ENCODE peak calls at places on chromosomes 6 and 20, in eight cellular contexts. W is body of pancreas, H is heart left ventricle, T is transverse colon, U is IMR-90, S is HepG2, G is spleen, F is esophagus muscularis mucosa. D is an unnamed sample.

GRCh38 chr20:53088786-53089185 is 116.6 kb downstream of the TSHZ2 start:
- DNase-seq in W (no peak), H (no peak), T (no peak), U (no peak), S (no peak), G (no peak), F (no peak), D (no peak)

GRCh38 chr20:35327074-35327976 is 35.1 kb upstream of the FAM83C start:
- DNase-seq in W (peak; percentile 15), H (no peak), T (peak; percentile 81), U (peak; percentile 46), S (peak; percentile 100), G (no peak), F (no peak), D (no peak)

GRCh38 chr6:168361766-168362165 is 42.2 kb upstream of the DACT2 start:
- DNase-seq in W (no peak), H (no peak), T (no peak), U (no peak), S (no peak), G (peak; percentile 51), F (no peak), D (peak; percentile 32)

GRCh38 chr6:111589366-111589765 is 16.3 kb downstream of the TRAF3IP2 start:
- DNase-seq in W (no peak), H (no peak), T (no peak), U (peak; percentile 83), S (peak; percentile 44), G (no peak), F (no peak), D (no peak)

GRCh38 chr20:25407311-25408169 is at the start of gene GINS1:
- DNase-seq in W (peak; percentile 76), H (peak; percentile 85), T (peak; percentile 85), U (peak; percentile 85), S (peak; percentile 95), G (peak; percentile 92), F (no peak), D (peak; percentile 80)

GRCh38 chr6:143397229-143398222 is 53.0 kb downstream of the ADAT2 start:
- DNase-seq in W (peak; percentile 83), H (peak; percentile 51), T (peak; percentile 55), U (peak; percentile 46), S (peak; percentile 99), G (no peak), F (no peak), D (no peak)

GRCh38 chr6:97689078-97689754 is 406.2 kb upstream of the MMS22L start:
- DNase-seq in W (no peak), H (no peak), T (no peak), U (no peak), S (no peak), G (no peak), F (no peak), D (no peak)

GRCh38 chr6:32252326-32253009 is 28.6 kb upstream of the NOTCH4 start:
- DNase-seq in W (no peak), H (no peak), T (no peak), U (no peak), S (no peak), G (no peak), F (no peak), D (no peak)

GRCh38 chr6:157269261-157269794 is 54.0 kb downstream of the TMEM242 start:
- DNase-seq in W (peak; percentile 46), H (peak; percentile 88), T (peak; percentile 56), U (peak; percentile 60), S (no peak), G (peak; percentile 78), F (no peak), D (peak; percentile 87)

GRCh38 chr6:160767019-160767646 is 65.1 kb downstream of the PLG start:
- DNase-seq in W (peak; percentile 83), H (peak; percentile 39), T (peak; percentile 61), U (no peak), S (peak; percentile 39), G (peak; percentile 80), F (peak; percentile 92), D (peak; percentile 87)

GRCh38 chr6:2982464-2983121 is 11.2 kb upstream of the SERPINB6 start:
- DNase-seq in W (no peak), H (no peak), T (no peak), U (no peak), S (no peak), G (no peak), F (no peak), D (no peak)

GRCh38 chr6:88641178-88641903 is 322.1 kb downstream of the RNGTT start:
- DNase-seq in W (no peak), H (no peak), T (no peak), U (peak; percentile 13), S (no peak), G (no peak), F (no peak), D (no peak)

GRCh38 chr6:13119549-13119948 is 208.8 kb downstream of the TBC1D7 start:
- DNase-seq in W (peak; percentile 52), H (no peak), T (no peak), U (no peak), S (no peak), G (no peak), F (no peak), D (no peak)

GRCh38 chr20:41617931-41618806 is at the start of gene CHD6:
- DNase-seq in W (peak; percentile 100), H (peak; percentile 100), T (peak; percentile 99), U (peak; percentile 99), S (peak; percentile 100), G (peak; percentile 98), F (peak; percentile 100), D (peak; percentile 100)
- TF ChIP-seq POLR2A in W (no peak), H (peak; percentile 61), T (peak; percentile 46), U (peak; percentile 39), S (peak; percentile 61), G (no peak), F (no peak), D (no peak)

GRCh38 chr6:350371-350770 is 41.2 kb upstream of the IRF4 start:
- DNase-seq in W (no peak), H (no peak), T (no peak), U (no peak), S (no peak), G (no peak), F (no peak), D (no peak)

GRCh38 chr6:348860-349396 is 42.6 kb upstream of the IRF4 start:
- DNase-seq in W (no peak), H (no peak), T (no peak), U (no peak), S (no peak), G (peak; percentile 80), F (no peak), D (peak; percentile 66)

GRCh38 chr6:347951-348859 is 43.3 kb upstream of the IRF4 start:
- DNase-seq in W (no peak), H (no peak), T (no peak), U (no peak), S (no peak), G (peak; percentile 81), F (no peak), D (peak; percentile 66)

GRCh38 chr6:351011-351866 is 40.3 kb upstream of the IRF4 start:
- DNase-seq in W (no peak), H (no peak), T (no peak), U (no peak), S (no peak), G (no peak), F (no peak), D (peak; percentile 65)

GRCh38 chr6:349491-349921 is 42.0 kb upstream of the IRF4 start:
- DNase-seq in W (no peak), H (no peak), T (no peak), U (no peak), S (no peak), G (peak; percentile 71), F (no peak), D (no peak)
- H3K9me3 ChIP-seq in W (no peaks in the 10 kb centered on the region), H (no peaks in the 10 kb centered on the region), T (no peaks in the 10 kb centered on the region), U (peaks cover 8% of the 10 kb centered on the region), S (no peaks in the 10 kb centered on the region), G (no peaks in the 10 kb centered on the region), F (no peaks in the 10 kb centered on the region), D (no peaks in the 10 kb centered on the region)

GRCh38 chr20:17457064-17457463 is 74.1 kb downstream of the BFSP1 start:
- DNase-seq in W (no peak), H (no peak), T (no peak), U (no peak), S (no peak), G (no peak), F (no peak), D (no peak)

GRCh38 chr20:17466641-17467040 is 64.5 kb downstream of the BFSP1 start:
- DNase-seq in W (no peak), H (no peak), T (no peak), U (no peak), S (no peak), G (no peak), F (peak; percentile 86), D (no peak)

GRCh38 chr20:17460119-17460518 is 71.1 kb downstream of the BFSP1 start:
- DNase-seq in W (no peak), H (no peak), T (no peak), U (no peak), S (no peak), G (no peak), F (no peak), D (no peak)

GRCh38 chr20:17465236-17465635 is 65.9 kb downstream of the BFSP1 start:
- DNase-seq in W (no peak), H (no peak), T (no peak), U (no peak), S (no peak), G (no peak), F (peak; percentile 77), D (no peak)

DNA sequence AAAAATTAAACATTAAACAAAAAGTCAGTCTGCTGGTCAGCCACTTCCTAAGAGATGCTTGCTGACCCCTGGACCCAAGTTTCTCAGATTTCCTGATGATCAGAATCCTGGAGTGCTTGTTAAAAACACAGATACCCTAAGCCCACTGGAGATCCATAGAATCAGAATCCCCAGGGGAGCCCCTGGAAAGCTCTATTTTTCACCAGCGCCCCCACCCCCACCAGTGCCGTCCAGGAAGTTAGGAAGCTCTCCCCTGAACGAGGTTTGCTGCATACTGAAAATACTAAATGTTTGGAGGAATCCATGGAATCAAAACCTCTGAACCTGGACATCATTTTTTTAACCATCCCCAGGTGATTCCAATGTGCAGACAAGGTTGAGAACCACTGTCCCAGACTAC is 69.2 kb downstream of the BFSP1 start:
- DNase-seq in W (no peak), H (no peak), T (no peak), U (no peak), S (no peak), G (no peak), F (no peak), D (no peak)
- H3K27me3 ChIP-seq in W (no peaks in the 10 kb centered on the region), H (no peaks in the 10 kb centered on the region), T (no peaks in the 10 kb centered on the region), U (peaks cover 4% of the 10 kb centered on the region), S (peaks cover 4% of the 10 kb centered on the region), G (no peaks in the 10 kb centered on the region), F (no peaks in the 10 kb centered on the region), D (no peaks in the 10 kb centered on the region)

DNA sequence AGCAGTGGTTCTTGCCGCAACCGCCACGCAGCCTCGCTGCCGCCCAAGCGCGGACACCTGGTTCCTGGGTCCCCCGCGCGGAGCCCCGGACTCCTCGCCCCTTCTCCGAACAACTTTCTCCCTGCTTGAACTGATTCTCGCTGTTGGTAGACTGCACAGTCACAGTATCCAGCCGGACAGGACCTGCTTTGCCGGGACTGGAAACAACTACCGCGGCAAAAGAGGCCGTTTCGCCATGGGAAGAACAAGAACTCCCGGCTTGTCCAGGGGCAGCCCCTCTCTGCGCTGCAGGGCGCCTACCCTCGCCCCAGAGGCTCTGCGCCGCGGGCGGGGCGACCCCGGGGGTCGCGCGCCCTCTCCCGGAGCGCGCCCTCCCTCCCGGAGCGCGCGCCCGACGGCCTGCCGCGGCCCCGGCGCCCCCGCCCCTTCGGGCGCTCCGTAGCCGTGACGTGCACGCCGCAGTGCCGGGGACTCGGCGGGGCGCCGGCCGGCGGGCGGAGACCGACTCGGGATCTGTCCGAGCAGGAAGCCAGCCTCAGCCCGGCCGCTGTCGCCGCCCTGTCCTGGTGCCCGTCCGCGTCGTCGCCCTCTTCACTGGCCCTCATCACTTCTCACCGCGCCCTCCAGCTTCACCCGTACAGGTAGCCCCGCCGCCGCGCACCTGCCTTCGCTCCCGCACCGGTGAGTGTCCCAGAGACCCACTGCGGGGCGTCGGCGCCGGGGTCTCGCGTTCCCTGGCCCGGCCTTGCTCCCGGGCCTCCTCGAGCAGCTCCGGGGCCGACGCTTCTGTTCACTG is at the start of gene MYO6:
- DNase-seq in W (peak; percentile 81), H (peak; percentile 80), T (peak; percentile 85), U (peak; percentile 47), S (peak; percentile 26), G (peak; percentile 90), F (no peak), D (peak; percentile 80)
- TF ChIP-seq POLR2A in W (peak; percentile 92), H (peak; percentile 84), T (peak; percentile 94), U (peak; percentile 78), S (peak; percentile 92), G (peak; percentile 60), F (no peak), D (peak; percentile 35)